ENCODE peak calls at places on chromosomes 3 and 15, in four cellular contexts. L is M059J; Q is iPS DF 6.9; D is stimulated activated CD4-positive, alpha-beta T cell treated with anti-CD3 and anti-CD28 coated beads, Interleukin-4, amount 100 ng/mL, for 1 hour. W is an unnamed sample.

GRCh38 chr3:42887084-42887483 is 11.4 kb upstream of the CYP8B1 start:
- DNase-seq in L (no peak), Q (no peak), D (no peak), W (no peak)

GRCh38 chr15:77418341-77419049 is 1.4 kb downstream of the PEAK1 start:
- DNase-seq in L (peak; percentile 42), Q (no peak), D (no peak), W (no peak)

GRCh38 chr3:171458056-171458856 is 1.9 kb downstream of the TNIK start:
- DNase-seq in L (peak; percentile 65), Q (no peak), D (peak; percentile 14), W (peak; percentile 20)

GRCh38 chr3:81744366-81744765 is 17.1 kb downstream of the GBE1 start:
- DNase-seq in L (peak; percentile 88), Q (no peak), D (no peak), W (no peak)

GRCh38 chr3:181300033-181300432 is 310.5 kb upstream of the DNAJC19 start:
- DNase-seq in L (no peak), Q (no peak), D (no peak), W (no peak)

GRCh38 chr15:71254503-71254902 is 139.2 kb downstream of the THSD4 start:
- DNase-seq in L (no peak), Q (no peak), D (no peak), W (no peak)

GRCh38 chr3:182392182-182392917 is 401.0 kb upstream of the ATP11B start:
- DNase-seq in L (no peak), Q (no peak), D (no peak), W (no peak)

GRCh38 chr15:76197703-76198455 is 113.4 kb downstream of the ETFA start:
- DNase-seq in L (peak; percentile 93), Q (no peak), D (no peak), W (no peak)

GRCh38 chr3:176920806-176921205 is 276.5 kb downstream of the TBL1XR1 start:
- DNase-seq in L (no peak), Q (no peak), D (no peak), W (no peak)

GRCh38 chr3:153348457-153349137 is 186.6 kb downstream of the RAP2B start:
- DNase-seq in L (peak; percentile 27), Q (peak; percentile 33), D (no peak), W (no peak)

GRCh38 chr3:23389686-23390085 is 186.6 kb downstream of the UBE2E2 start:
- DNase-seq in L (no peak), Q (no peak), D (no peak), W (no peak)

GRCh38 chr3:189909139-189909538 is 211.6 kb downstream of the P3H2 start:
- DNase-seq in L (no peak), Q (no peak), D (no peak), W (no peak)

GRCh38 chr3:175208316-175208715 is 349.2 kb downstream of the NAALADL2 start:
- DNase-seq in L (peak; percentile 29), Q (no peak), D (no peak), W (no peak)

GRCh38 chr15:101328001-101328400 is 33.0 kb upstream of the SNRPA1 start:
- DNase-seq in L (no peak), Q (no peak), D (no peak), W (no peak)

GRCh38 chr15:86384191-86384590 is 304.5 kb downstream of the AGBL1 start:
- DNase-seq in L (no peak), Q (no peak), D (no peak), W (no peak)

GRCh38 chr3:67009716-67010115 is 11.6 kb downstream of the KBTBD8 start:
- DNase-seq in L (no peak), Q (no peak), D (no peak), W (no peak)

GRCh38 chr15:65979316-65979715 is 110.0 kb downstream of the RAB11A start:
- DNase-seq in L (peak; percentile 29), Q (no peak), D (no peak), W (no peak)

GRCh38 chr3:105786241-105786640 is 82.6 kb downstream of the CBLB start:
- DNase-seq in L (no peak), Q (no peak), D (no peak), W (no peak)

GRCh38 chr15:58471341-58471740 is 39.5 kb downstream of the LIPC start:
- DNase-seq in L (peak; percentile 25), Q (no peak), D (no peak), W (no peak)

GRCh38 chr15:89591834-89592233 is 16.6 kb downstream of the TICRR start:
- DNase-seq in L (no peak), Q (no peak), D (no peak), W (no peak)